ENCODE peak calls at places on chromosomes 2 and 18, in five cellular contexts. One of them, this sample, is unnamed.

GRCh38 chr2:195769975-195770374 is 112.9 kb downstream of the SLC39A10 start:
- DNase-seq in hippocampal formation: no peak
- DNase-seq in cardiac muscle cell: no peak
- DNase-seq in T-helper 17 cell: no peak
- DNase-seq in stimulated activated CD4-positive, alpha-beta T cell treated with anti-CD3 and anti-CD28 coated beads, Interleukin-2, amount 100 ng/mL, for 48 hours: no peak
- DNase-seq in this sample: peak; percentile 64

GRCh38 chr2:192390401-192390800 is 195.7 kb upstream of the TMEFF2 start:
- DNase-seq in T-helper 17 cell: no peak
- DNase-seq in hippocampal formation: no peak
- DNase-seq in cardiac muscle cell: no peak
- DNase-seq in stimulated activated CD4-positive, alpha-beta T cell treated with anti-CD3 and anti-CD28 coated beads, Interleukin-2, amount 100 ng/mL, for 48 hours: no peak
- DNase-seq in this sample: peak; percentile 53

GRCh38 chr2:218505754-218506371 is 62.3 kb downstream of the USP37 start:
- DNase-seq in cardiac muscle cell: no peak
- DNase-seq in hippocampal formation: no peak
- DNase-seq in T-helper 17 cell: no peak
- DNase-seq in stimulated activated CD4-positive, alpha-beta T cell treated with anti-CD3 and anti-CD28 coated beads, Interleukin-2, amount 100 ng/mL, for 48 hours: no peak
- DNase-seq in this sample: no peak

GRCh38 chr2:7448578-7449264 is 531.5 kb downstream of the RNF144A start:
- DNase-seq in hippocampal formation: no peak
- DNase-seq in stimulated activated CD4-positive, alpha-beta T cell treated with anti-CD3 and anti-CD28 coated beads, Interleukin-2, amount 100 ng/mL, for 48 hours: no peak
- DNase-seq in T-helper 17 cell: no peak
- DNase-seq in cardiac muscle cell: no peak
- DNase-seq in this sample: no peak

GRCh38 chr2:136322436-136322835 is 204.5 kb upstream of the CXCR4 start:
- DNase-seq in cardiac muscle cell: no peak
- DNase-seq in T-helper 17 cell: no peak
- DNase-seq in hippocampal formation: no peak
- DNase-seq in stimulated activated CD4-positive, alpha-beta T cell treated with anti-CD3 and anti-CD28 coated beads, Interleukin-2, amount 100 ng/mL, for 48 hours: no peak
- DNase-seq in this sample: no peak

GRCh38 chr2:227551804-227552203 is 46.9 kb upstream of the SCYGR2 start:
- DNase-seq in T-helper 17 cell: no peak
- DNase-seq in stimulated activated CD4-positive, alpha-beta T cell treated with anti-CD3 and anti-CD28 coated beads, Interleukin-2, amount 100 ng/mL, for 48 hours: no peak
- DNase-seq in cardiac muscle cell: no peak
- DNase-seq in hippocampal formation: no peak
- DNase-seq in this sample: no peak

GRCh38 chr18:67467188-67467587 is 49.3 kb downstream of the DSEL start:
- DNase-seq in cardiac muscle cell: no peak
- DNase-seq in hippocampal formation: no peak
- DNase-seq in stimulated activated CD4-positive, alpha-beta T cell treated with anti-CD3 and anti-CD28 coated beads, Interleukin-2, amount 100 ng/mL, for 48 hours: no peak
- DNase-seq in T-helper 17 cell: no peak
- DNase-seq in this sample: no peak

GRCh38 chr2:220053919-220054318 is 426.5 kb downstream of the SLC4A3 start:
- DNase-seq in cardiac muscle cell: no peak
- DNase-seq in stimulated activated CD4-positive, alpha-beta T cell treated with anti-CD3 and anti-CD28 coated beads, Interleukin-2, amount 100 ng/mL, for 48 hours: no peak
- DNase-seq in hippocampal formation: no peak
- DNase-seq in T-helper 17 cell: no peak
- DNase-seq in this sample: peak; percentile 13

GRCh38 chr2:231671617-231672350 is 36.5 kb upstream of the PTMA start:
- DNase-seq in cardiac muscle cell: no peak
- DNase-seq in T-helper 17 cell: no peak
- DNase-seq in stimulated activated CD4-positive, alpha-beta T cell treated with anti-CD3 and anti-CD28 coated beads, Interleukin-2, amount 100 ng/mL, for 48 hours: no peak
- DNase-seq in hippocampal formation: no peak
- DNase-seq in this sample: no peak

GRCh38 chr2:213411582-213412289 is 127.5 kb downstream of the SPAG16 start:
- DNase-seq in hippocampal formation: no peak
- DNase-seq in cardiac muscle cell: no peak
- DNase-seq in T-helper 17 cell: no peak
- DNase-seq in stimulated activated CD4-positive, alpha-beta T cell treated with anti-CD3 and anti-CD28 coated beads, Interleukin-2, amount 100 ng/mL, for 48 hours: no peak
- DNase-seq in this sample: peak; percentile 88

GRCh38 chr2:132977812-132978529 is 308.0 kb upstream of the LYPD1 start:
- DNase-seq in cardiac muscle cell: no peak
- DNase-seq in stimulated activated CD4-positive, alpha-beta T cell treated with anti-CD3 and anti-CD28 coated beads, Interleukin-2, amount 100 ng/mL, for 48 hours: no peak
- DNase-seq in hippocampal formation: no peak
- DNase-seq in T-helper 17 cell: no peak
- DNase-seq in this sample: peak; percentile 4

GRCh38 chr18:30135938-30136337 is 906.6 kb downstream of the DSC3 start:
- DNase-seq in T-helper 17 cell: no peak
- DNase-seq in hippocampal formation: no peak
- DNase-seq in stimulated activated CD4-positive, alpha-beta T cell treated with anti-CD3 and anti-CD28 coated beads, Interleukin-2, amount 100 ng/mL, for 48 hours: no peak
- DNase-seq in cardiac muscle cell: no peak
- DNase-seq in this sample: peak; percentile 14

GRCh38 chr2:206783718-206784117 is 18.3 kb downstream of the FASTKD2 start:
- DNase-seq in T-helper 17 cell: no peak
- DNase-seq in stimulated activated CD4-positive, alpha-beta T cell treated with anti-CD3 and anti-CD28 coated beads, Interleukin-2, amount 100 ng/mL, for 48 hours: no peak
- DNase-seq in hippocampal formation: no peak
- DNase-seq in cardiac muscle cell: peak; percentile 23
- DNase-seq in this sample: peak; percentile 9

GRCh38 chr18:34650121-34650545 is 60.0 kb upstream of the DTNA start:
- DNase-seq in T-helper 17 cell: no peak
- DNase-seq in hippocampal formation: no peak
- DNase-seq in stimulated activated CD4-positive, alpha-beta T cell treated with anti-CD3 and anti-CD28 coated beads, Interleukin-2, amount 100 ng/mL, for 48 hours: no peak
- DNase-seq in cardiac muscle cell: no peak
- DNase-seq in this sample: peak; percentile 45

GRCh38 chr2:29628078-29628765 is 293.2 kb downstream of the ALK start:
- DNase-seq in T-helper 17 cell: no peak
- DNase-seq in cardiac muscle cell: no peak
- DNase-seq in stimulated activated CD4-positive, alpha-beta T cell treated with anti-CD3 and anti-CD28 coated beads, Interleukin-2, amount 100 ng/mL, for 48 hours: no peak
- DNase-seq in hippocampal formation: peak; percentile 33
- DNase-seq in this sample: peak; percentile 37

GRCh38 chr2:158127380-158127804 is 25.7 kb downstream of the UPP2 start:
- DNase-seq in stimulated activated CD4-positive, alpha-beta T cell treated with anti-CD3 and anti-CD28 coated beads, Interleukin-2, amount 100 ng/mL, for 48 hours: no peak
- DNase-seq in T-helper 17 cell: no peak
- DNase-seq in hippocampal formation: no peak
- DNase-seq in cardiac muscle cell: no peak
- DNase-seq in this sample: no peak

GRCh38 chr18:79526468-79527460 is 131.0 kb downstream of the NFATC1 start:
- DNase-seq in hippocampal formation: no peak
- DNase-seq in T-helper 17 cell: peak; percentile 8
- DNase-seq in stimulated activated CD4-positive, alpha-beta T cell treated with anti-CD3 and anti-CD28 coated beads, Interleukin-2, amount 100 ng/mL, for 48 hours: no peak
- DNase-seq in cardiac muscle cell: no peak
- DNase-seq in this sample: no peak

GRCh38 chr18:60549338-60549960 is 176.9 kb upstream of the MC4R start:
- DNase-seq in T-helper 17 cell: no peak
- DNase-seq in cardiac muscle cell: peak; percentile 87
- DNase-seq in stimulated activated CD4-positive, alpha-beta T cell treated with anti-CD3 and anti-CD28 coated beads, Interleukin-2, amount 100 ng/mL, for 48 hours: no peak
- DNase-seq in hippocampal formation: peak; percentile 76
- DNase-seq in this sample: peak; percentile 78

GRCh38 chr2:190948671-190949070 is 65.3 kb downstream of the STAT1 start:
- DNase-seq in stimulated activated CD4-positive, alpha-beta T cell treated with anti-CD3 and anti-CD28 coated beads, Interleukin-2, amount 100 ng/mL, for 48 hours: peak; percentile 15
- DNase-seq in hippocampal formation: no peak
- DNase-seq in cardiac muscle cell: no peak
- DNase-seq in T-helper 17 cell: no peak
- DNase-seq in this sample: peak; percentile 56

This sample was measured in epithelial cell of esophagus.